ENCODE peak calls at places on chromosome 14, in eight cellular contexts. A is astrocyte of the cerebellum; O is fibroblast of lung; D is hepatocyte; I is CD8-positive, alpha-beta memory T cell; N is lower lobe of right lung; Z is tibial artery; B is AG04450. G is an unnamed sample.

GRCh38 chr14:73685328-73685727 is 28.9 kb downstream of the PNMA1 start:
- DNase-seq in A (no peak), O (no peak), D (no peak), I (no peak), N (peak; percentile 51), Z (no peak), B (no peak), G (no peak)

GRCh38 chr14:21543426-21544350 is 17.5 kb upstream of the SALL2 start:
- DNase-seq in A (no peak), O (no peak), D (no peak), I (no peak), N (no peak), Z (no peak), B (no peak), G (no peak)

GRCh38 chr14:67270354-67270753 is 29.1 kb downstream of the PALS1 start:
- DNase-seq in A (no peak), O (peak; percentile 32), D (no peak), I (no peak), N (no peak), Z (no peak), B (no peak), G (no peak)

GRCh38 chr14:36738269-36738668 is 76.6 kb downstream of the PAX9 start:
- DNase-seq in A (no peak), O (no peak), D (no peak), I (no peak), N (no peak), Z (no peak), B (no peak), G (no peak)

GRCh38 chr14:21098892-21099595 is 589 bp upstream of the ZNF219 start:
- DNase-seq in A (no peak), O (no peak), D (no peak), I (no peak), N (no peak), Z (no peak), B (no peak), G (no peak)

GRCh38 chr14:77889971-77890442 is 90.1 kb downstream of the ADCK1 start:
- DNase-seq in A (peak; percentile 62), O (peak; percentile 73), D (no peak), I (no peak), N (no peak), Z (no peak), B (peak; percentile 37), G (peak; percentile 37)

GRCh38 chr14:86683525-86683924 is 1153.6 kb downstream of the FLRT2 start:
- DNase-seq in A (no peak), O (no peak), D (no peak), I (no peak), N (no peak), Z (no peak), B (no peak), G (no peak)

GRCh38 chr14:61566537-61567225 is 128.6 kb upstream of the HIF1A start:
- DNase-seq in A (no peak), O (peak; percentile 61), D (peak; percentile 49), I (no peak), N (no peak), Z (no peak), B (no peak), G (no peak)

GRCh38 chr14:66228267-66228970 is 257.8 kb upstream of the CCDC196 start:
- DNase-seq in A (no peak), O (peak; percentile 15), D (no peak), I (no peak), N (no peak), Z (no peak), B (no peak), G (peak; percentile 12)

GRCh38 chr14:33914676-33915516 is 36.0 kb downstream of the EGLN3 start:
- DNase-seq in A (peak; percentile 68), O (peak; percentile 5), D (peak; percentile 77), I (no peak), N (no peak), Z (no peak), B (no peak), G (no peak)

GRCh38 chr14:21825147-21825743 is 151.6 kb upstream of the OR4E1 start:
- DNase-seq in A (no peak), O (no peak), D (peak; percentile 30), I (peak; percentile 34), N (no peak), Z (no peak), B (no peak), G (no peak)

GRCh38 chr14:48384786-48385185 is 709.4 kb upstream of the MDGA2 start:
- DNase-seq in A (no peak), O (no peak), D (no peak), I (no peak), N (no peak), Z (no peak), B (no peak), G (no peak)

GRCh38 chr14:63524537-63525155 is 18.5 kb downstream of the PPP2R5E start:
- DNase-seq in A (no peak), O (no peak), D (no peak), I (peak; percentile 30), N (no peak), Z (no peak), B (no peak), G (no peak)

GRCh38 chr14:105247715-105248367 is 492 bp upstream of the BTBD6 start:
- DNase-seq in A (no peak), O (no peak), D (no peak), I (no peak), N (peak; percentile 54), Z (no peak), B (no peak), G (no peak)

GRCh38 chr14:105248368-105249174 is at the start of gene BTBD6:
- DNase-seq in A (peak; percentile 34), O (peak; percentile 78), D (peak; percentile 96), I (peak; percentile 87), N (peak; percentile 95), Z (peak; percentile 80), B (peak; percentile 23), G (peak; percentile 50)

GRCh38 chr14:105250008-105250366 is 1.7 kb downstream of the BTBD6 start:
- DNase-seq in A (no peak), O (no peak), D (no peak), I (no peak), N (no peak), Z (no peak), B (no peak), G (no peak)

GRCh38 chr14:105250986-105251385 is 2.7 kb downstream of the BTBD6 start:
- DNase-seq in A (no peak), O (no peak), D (no peak), I (no peak), N (no peak), Z (no peak), B (no peak), G (no peak)

DNA sequence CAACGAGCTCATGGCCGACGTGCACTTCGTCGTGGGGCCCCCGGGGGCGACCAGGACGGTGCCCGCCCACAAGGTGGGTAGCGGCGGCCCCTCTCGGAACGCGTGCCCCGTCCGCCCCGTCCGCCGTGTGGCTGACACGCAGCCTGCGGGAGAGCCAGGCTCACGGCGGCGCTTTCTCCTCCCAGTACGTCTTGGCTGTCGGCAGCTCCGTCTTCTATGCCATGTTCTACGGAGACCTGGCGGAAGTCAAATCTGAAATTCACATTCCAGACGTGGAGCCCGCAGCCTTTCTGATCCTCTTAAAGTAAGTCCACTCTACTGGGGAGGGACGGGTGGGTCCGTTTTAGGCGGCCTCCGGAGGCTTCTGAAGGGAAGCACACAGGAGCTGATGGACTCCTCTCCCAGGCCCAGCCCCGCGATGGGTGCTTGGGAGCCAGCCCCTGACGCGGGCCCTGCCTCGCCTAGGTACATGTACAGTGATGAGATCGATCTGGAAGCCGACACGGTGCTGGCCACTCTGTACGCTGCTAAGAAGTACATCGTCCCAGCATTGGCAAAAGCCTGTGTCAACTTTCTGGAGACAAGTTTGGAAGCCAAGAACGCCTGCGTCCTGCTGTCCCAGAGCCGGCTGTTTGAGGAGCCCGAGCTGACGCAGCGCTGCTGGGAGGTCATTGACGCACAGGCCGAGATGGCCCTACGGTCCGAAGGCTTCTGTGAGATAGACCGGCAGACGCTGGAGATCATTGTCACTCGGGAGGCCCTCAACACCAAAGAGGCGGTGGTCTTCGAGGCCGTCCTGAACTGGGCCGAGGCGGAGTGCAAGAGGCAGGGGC is 1.1 kb downstream of the BTBD6 start:
- DNase-seq in A (no peak), O (peak; percentile 26), D (no peak), I (no peak), N (peak; percentile 57), Z (no peak), B (no peak), G (no peak)
- H3K4me3 ChIP-seq in A (peak overlapping the region; percentile 52), O (peak overlapping the region; percentile 57), D (peak overlapping the region; percentile 64), I (no peak overlapping the region), N (peak overlapping the region; percentile 66), Z (peak overlapping the region; percentile 74), B (peak overlapping the region; percentile 61), G (peak overlapping the region; percentile 54)

GRCh38 chr14:90400904-90401561 is 4.2 kb downstream of the CALM1 start:
- DNase-seq in A (no peak), O (no peak), D (no peak), I (no peak), N (no peak), Z (no peak), B (no peak), G (no peak)
- H3K4me3 ChIP-seq in A (no peak overlapping the region), O (no peak overlapping the region), D (no peak overlapping the region), I (no peak overlapping the region), N (peak overlapping the region; percentile 100), Z (no peak overlapping the region), B (no peak overlapping the region), G (no peak overlapping the region)

GRCh38 chr14:53953828-53954550 is 2.6 kb downstream of the BMP4 start:
- DNase-seq in A (no peak), O (peak; percentile 54), D (peak; percentile 74), I (no peak), N (peak; percentile 59), Z (peak; percentile 64), B (no peak), G (no peak)
- H3K4me3 ChIP-seq in A (peak overlapping the region; percentile 82), O (peak overlapping the region; percentile 78), D (peak overlapping the region; percentile 89), I (no peak overlapping the region), N (peak overlapping the region; percentile 69), Z (peak overlapping the region; percentile 81), B (peak overlapping the region; percentile 64), G (peak overlapping the region; percentile 52)

DNA sequence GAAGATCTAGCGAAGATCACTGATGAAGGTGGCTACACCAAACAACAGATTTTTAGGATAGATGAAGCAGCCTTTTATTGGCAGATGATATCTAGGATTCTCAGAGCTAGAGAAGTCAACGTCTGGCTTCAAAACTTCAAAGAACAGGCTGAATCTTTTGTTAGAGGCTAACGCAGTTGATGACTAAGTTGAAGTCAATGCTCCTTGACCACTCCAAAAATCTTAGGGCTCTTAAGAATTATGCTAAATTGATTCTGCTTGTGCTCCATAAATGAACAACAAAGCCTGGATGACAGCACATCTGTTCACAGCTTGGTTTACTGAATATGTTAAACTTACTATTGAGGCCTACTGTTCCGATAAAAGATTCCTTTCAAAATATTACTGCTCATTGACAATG is 13.0 kb upstream of the CDKN3 start:
- DNase-seq in A (no peak), O (no peak), D (no peak), I (no peak), N (no peak), Z (no peak), B (no peak), G (no peak)
- H3K4me3 ChIP-seq in A (no peak overlapping the region), O (no peak overlapping the region), D (no peak overlapping the region), I (no peak overlapping the region), N (no peak overlapping the region), Z (no peak overlapping the region), B (no peak overlapping the region), G (no peak overlapping the region)

GRCh38 chr14:94936901-94937321 is 167.0 kb upstream of the GSC start:
- DNase-seq in A (no peak), O (no peak), D (peak; percentile 12), I (no peak), N (no peak), Z (no peak), B (no peak), G (no peak)
- H3K4me3 ChIP-seq in A (peak overlapping the region; percentile 15), O (no peak overlapping the region), D (no peak overlapping the region), I (no peak overlapping the region), N (peak overlapping the region; percentile 32), Z (peak overlapping the region; percentile 48), B (no peak overlapping the region), G (no peak overlapping the region)